ENCODE peak calls at places on chromosomes 3 and 15, in nine cellular contexts. M is heart right ventricle, F is transverse colon, V is IMR-90, U is thoracic aorta, X is upper lobe of right lung, O is A549, I is psoas muscle, D is A673. N is an unnamed sample.

GRCh38 chr15:70792171-70792573 is 28.8 kb upstream of the UACA start:
- DNase-seq in M (no peak), F (no peak), V (peak; percentile 87), U (no peak), X (no peak), O (peak; percentile 71), I (no peak), D (no peak), N (no peak)

GRCh38 chr3:9897408-9898372 is 5.0 kb upstream of the IL17RE start:
- DNase-seq in M (no peak), F (peak; percentile 67), V (peak; percentile 41), U (no peak), X (no peak), O (peak; percentile 79), I (no peak), D (no peak), N (no peak)

GRCh38 chr15:90905306-90906180 is 2.4 kb downstream of the MAN2A2 start:
- DNase-seq in M (no peak), F (no peak), V (no peak), U (no peak), X (no peak), O (no peak), I (no peak), D (no peak), N (no peak)

GRCh38 chr15:84685304-84685703 is 27.3 kb upstream of the NMB start:
- DNase-seq in M (peak; percentile 43), F (peak; percentile 13), V (peak; percentile 82), U (peak; percentile 15), X (no peak), O (no peak), I (peak; percentile 70), D (peak; percentile 84), N (peak; percentile 65)

GRCh38 chr15:64013179-64014043 is 32.9 kb downstream of the DAPK2 start:
- DNase-seq in M (no peak), F (peak; percentile 56), V (no peak), U (no peak), X (no peak), O (no peak), I (no peak), D (no peak), N (no peak)

GRCh38 chr15:78910836-78911235 is 34.0 kb downstream of the CTSH start:
- DNase-seq in M (no peak), F (no peak), V (no peak), U (no peak), X (no peak), O (no peak), I (no peak), D (no peak), N (no peak)

GRCh38 chr15:48084759-48085420 is 35.9 kb upstream of the SLC24A5 start:
- DNase-seq in M (no peak), F (no peak), V (peak; percentile 50), U (no peak), X (no peak), O (no peak), I (no peak), D (peak; percentile 73), N (no peak)

GRCh38 chr3:183213415-183213814 is 39.6 kb upstream of the B3GNT5 start:
- DNase-seq in M (no peak), F (no peak), V (no peak), U (no peak), X (no peak), O (no peak), I (no peak), D (no peak), N (no peak)

GRCh38 chr15:68315495-68316007 is 38.0 kb downstream of the FEM1B start:
- DNase-seq in M (no peak), F (no peak), V (peak; percentile 12), U (no peak), X (peak; percentile 40), O (no peak), I (no peak), D (no peak), N (peak; percentile 58)

GRCh38 chr3:105821433-105821832 is 47.4 kb downstream of the CBLB start:
- DNase-seq in M (no peak), F (no peak), V (no peak), U (no peak), X (no peak), O (no peak), I (no peak), D (no peak), N (no peak)

GRCh38 chr3:23726811-23727548 is 78.8 kb upstream of the UBE2E1 start:
- DNase-seq in M (no peak), F (no peak), V (no peak), U (no peak), X (no peak), O (no peak), I (no peak), D (no peak), N (no peak)

GRCh38 chr3:152402698-152403456 is 134.1 kb downstream of the MBNL1 start:
- DNase-seq in M (no peak), F (no peak), V (peak; percentile 24), U (no peak), X (no peak), O (no peak), I (no peak), D (no peak), N (no peak)

GRCh38 chr3:14243782-14244181 is 65.2 kb downstream of the LSM3 start:
- DNase-seq in M (no peak), F (no peak), V (no peak), U (no peak), X (no peak), O (no peak), I (no peak), D (no peak), N (no peak)

GRCh38 chr15:37940886-37941285 is 6.4 kb downstream of the TMCO5A start:
- DNase-seq in M (no peak), F (no peak), V (no peak), U (no peak), X (no peak), O (no peak), I (no peak), D (no peak), N (no peak)

GRCh38 chr3:195732951-195733350 is 12.2 kb downstream of the MUC20 start:
- DNase-seq in M (no peak), F (no peak), V (peak; percentile 36), U (no peak), X (no peak), O (no peak), I (no peak), D (no peak), N (no peak)

GRCh38 chr3:106699093-106699492 is 678.1 kb upstream of the CCDC54 start:
- DNase-seq in M (no peak), F (no peak), V (no peak), U (no peak), X (no peak), O (no peak), I (no peak), D (no peak), N (no peak)

GRCh38 chr3:134353831-134354611 is 20.2 kb downstream of the AMOTL2 start:
- DNase-seq in M (no peak), F (peak; percentile 38), V (no peak), U (no peak), X (peak; percentile 73), O (no peak), I (no peak), D (no peak), N (no peak)

DNA sequence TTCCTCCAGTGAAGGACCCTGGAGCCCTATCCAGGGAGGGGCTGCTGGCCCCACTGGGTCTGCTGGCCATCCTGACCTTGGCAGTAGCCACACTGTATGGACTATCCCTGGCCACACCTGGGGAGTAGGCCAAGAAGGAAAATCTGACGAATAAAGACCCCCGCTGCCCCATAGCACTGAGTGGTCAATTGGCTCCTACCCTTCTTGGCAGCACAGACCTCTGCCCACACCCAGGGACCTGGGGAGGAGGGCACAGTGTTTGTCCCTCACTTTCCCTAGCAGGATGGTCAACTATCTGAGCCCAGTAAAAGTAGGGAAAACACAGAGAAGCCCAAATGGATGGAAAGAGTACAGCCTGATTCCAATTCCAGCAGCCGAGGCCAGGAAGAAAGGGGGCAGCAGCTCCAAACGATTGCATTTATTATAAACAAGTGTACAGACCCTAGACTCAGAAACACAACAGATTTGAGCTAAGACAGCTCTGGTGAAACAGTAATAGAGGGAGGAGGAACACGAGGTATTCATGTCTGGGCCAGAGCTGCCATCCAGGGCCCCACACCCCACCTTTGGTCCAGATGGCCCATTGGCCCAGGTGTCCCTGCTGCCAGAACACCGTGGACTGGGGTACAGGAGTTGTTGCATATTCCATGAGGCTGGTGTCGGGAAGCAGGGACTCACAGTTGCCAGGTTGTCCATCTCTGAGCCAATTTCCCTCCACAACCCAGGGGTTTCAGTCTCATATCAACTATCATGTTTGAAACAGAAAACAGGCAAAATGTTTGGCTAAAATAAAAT is 21.1 kb downstream of the ATRIP start:
- DNase-seq in M (no peak), F (no peak), V (no peak), U (no peak), X (no peak), O (no peak), I (no peak), D (no peak), N (no peak)
- H3K4me3 ChIP-seq in M (peak overlapping the region; percentile 57), F (no peak overlapping the region), V (no peak overlapping the region), U (peak overlapping the region; percentile 72), X (peak overlapping the region; percentile 66), O (no peak overlapping the region), I (peak overlapping the region; percentile 77), D (no peak overlapping the region), N (peak overlapping the region; percentile 60)

GRCh38 chr15:93997071-93997658 is 234.2 kb upstream of the MCTP2 start:
- DNase-seq in M (no peak), F (no peak), V (peak; percentile 4), U (no peak), X (no peak), O (peak; percentile 14), I (no peak), D (peak; percentile 48), N (no peak)
- H3K4me1 ChIP-seq in M (no peaks in the 10 kb centered on the region), F (no peaks in the 10 kb centered on the region), V (no peaks in the 10 kb centered on the region), U (no peaks in the 10 kb centered on the region), X (no peaks in the 10 kb centered on the region), O (no peaks in the 10 kb centered on the region), I (no peaks in the 10 kb centered on the region), D (no peaks in the 10 kb centered on the region), N (no peaks in the 10 kb centered on the region)

GRCh38 chr3:88876724-88877123 is 230.7 kb upstream of the EPHA3 start:
- DNase-seq in M (no peak), F (no peak), V (no peak), U (no peak), X (no peak), O (no peak), I (no peak), D (no peak), N (no peak)
- TF ChIP-seq CTCF in M (no peak), F (no peak), V (no peak), U (no peak), X (no peak), O (no peak), I (no peak), D (no peak), N (no peak)

GRCh38 chr15:40756938-40757337 is 1.9 kb upstream of the RMDN3 start:
- DNase-seq in M (no peak), F (no peak), V (no peak), U (no peak), X (no peak), O (no peak), I (no peak), D (peak; percentile 79), N (no peak)
- H3K4me3 ChIP-seq in M (no peak overlapping the region), F (no peak overlapping the region), V (no peak overlapping the region), U (no peak overlapping the region), X (no peak overlapping the region), O (no peak overlapping the region), I (no peak overlapping the region), D (no peak overlapping the region), N (no peak overlapping the region)

GRCh38 chr3:3628676-3629328 is 170.4 kb upstream of the LRRN1 start:
- DNase-seq in M (no peak), F (no peak), V (no peak), U (no peak), X (no peak), O (no peak), I (no peak), D (no peak), N (no peak)
- H3K4me1 ChIP-seq in M (no peaks in the 10 kb centered on the region), F (no peaks in the 10 kb centered on the region), V (no peaks in the 10 kb centered on the region), U (no peaks in the 10 kb centered on the region), X (no peaks in the 10 kb centered on the region), O (no peaks in the 10 kb centered on the region), I (no peaks in the 10 kb centered on the region), D (no peaks in the 10 kb centered on the region), N (no peaks in the 10 kb centered on the region)

N was measured in ascending aorta.